ENCODE peak calls at places on chromosome X, in six cellular contexts. One of them, this sample, is unnamed.

GRCh38 chrX:46599051-46599560 is 25.5 kb downstream of the CHST7 start:
- DNase-seq in H9: no peak
- DNase-seq in mesenchymal stem cell: peak
- DNase-seq in neuronal stem cell: no peak
- DNase-seq in trophoblast cell: no peak
- DNase-seq in H1: no peak
- DNase-seq in this sample: peak

GRCh38 chrX:8815460-8816065 is 14.4 kb upstream of the FAM9A start:
- DNase-seq in H9: no peak
- DNase-seq in mesenchymal stem cell: peak
- DNase-seq in neuronal stem cell: peak
- DNase-seq in trophoblast cell: peak
- DNase-seq in H1: no peak
- DNase-seq in this sample: peak

GRCh38 chrX:45472968-45473367 is 272.3 kb upstream of the DIPK2B start:
- DNase-seq in H9: no peak
- DNase-seq in mesenchymal stem cell: peak
- DNase-seq in neuronal stem cell: no peak
- DNase-seq in trophoblast cell: no peak
- DNase-seq in H1: no peak
- DNase-seq in this sample: peak

GRCh38 chrX:19889582-19890342 is 2.4 kb upstream of the SH3KBP1 start:
- DNase-seq in H9: no peak
- DNase-seq in mesenchymal stem cell: peak
- DNase-seq in neuronal stem cell: no peak
- DNase-seq in trophoblast cell: peak
- DNase-seq in H1: no peak
- DNase-seq in this sample: peak

GRCh38 chrX:16797841-16798240 is 11.6 kb downstream of the TXLNG start:
- DNase-seq in H9: no peak
- DNase-seq in mesenchymal stem cell: no peak
- DNase-seq in neuronal stem cell: no peak
- DNase-seq in trophoblast cell: no peak
- DNase-seq in H1: no peak
- DNase-seq in this sample: no peak

GRCh38 chrX:132022115-132022862 is 813 bp upstream of the STK26 start:
- DNase-seq in H9: no peak
- DNase-seq in mesenchymal stem cell: peak
- DNase-seq in neuronal stem cell: no peak
- DNase-seq in trophoblast cell: peak
- DNase-seq in H1: peak
- DNase-seq in this sample: no peak

GRCh38 chrX:106611682-106612402 is at the start of gene RADX:
- DNase-seq in H9: peak
- DNase-seq in mesenchymal stem cell: peak
- DNase-seq in neuronal stem cell: peak
- DNase-seq in trophoblast cell: peak
- DNase-seq in H1: peak
- DNase-seq in this sample: peak

GRCh38 chrX:50952406-50952805 is 41.9 kb downstream of the BMP15 start:
- DNase-seq in H9: no peak
- DNase-seq in mesenchymal stem cell: no peak
- DNase-seq in neuronal stem cell: no peak
- DNase-seq in trophoblast cell: no peak
- DNase-seq in H1: no peak
- DNase-seq in this sample: no peak

GRCh38 chrX:110310896-110311295 is 7.0 kb downstream of the AMMECR1 start:
- DNase-seq in H9: no peak
- DNase-seq in mesenchymal stem cell: peak
- DNase-seq in neuronal stem cell: no peak
- DNase-seq in trophoblast cell: no peak
- DNase-seq in H1: no peak
- DNase-seq in this sample: no peak

GRCh38 chrX:4675686-4676300 is 962.3 kb upstream of the PRKX start:
- DNase-seq in H9: no peak
- DNase-seq in mesenchymal stem cell: no peak
- DNase-seq in neuronal stem cell: no peak
- DNase-seq in trophoblast cell: no peak
- DNase-seq in H1: no peak
- DNase-seq in this sample: no peak

GRCh38 chrX:19810809-19811208 is 76.6 kb downstream of the SH3KBP1 start:
- DNase-seq in H9: no peak
- DNase-seq in mesenchymal stem cell: peak
- DNase-seq in neuronal stem cell: no peak
- DNase-seq in trophoblast cell: peak
- DNase-seq in H1: no peak
- DNase-seq in this sample: peak

GRCh38 chrX:107029752-107030151 is 29.7 kb upstream of the MORC4 start:
- DNase-seq in H9: no peak
- DNase-seq in mesenchymal stem cell: no peak
- DNase-seq in neuronal stem cell: no peak
- DNase-seq in trophoblast cell: no peak
- DNase-seq in H1: no peak
- DNase-seq in this sample: no peak

GRCh38 chrX:19063030-19063429 is 59.2 kb downstream of the ADGRG2 start:
- DNase-seq in H9: no peak
- DNase-seq in mesenchymal stem cell: peak
- DNase-seq in neuronal stem cell: no peak
- DNase-seq in trophoblast cell: no peak
- DNase-seq in H1: no peak
- DNase-seq in this sample: peak

GRCh38 chrX:727738-728621 is 97.4 kb downstream of the SHOX start:
- DNase-seq in H9: peak
- DNase-seq in mesenchymal stem cell: no peak
- DNase-seq in neuronal stem cell: peak
- DNase-seq in trophoblast cell: no peak
- DNase-seq in H1: peak
- DNase-seq in this sample: no peak

GRCh38 chrX:40784516-40785151 is 49.3 kb upstream of the MED14 start:
- DNase-seq in H9: no peak
- DNase-seq in mesenchymal stem cell: peak
- DNase-seq in neuronal stem cell: no peak
- DNase-seq in trophoblast cell: no peak
- DNase-seq in H1: no peak
- DNase-seq in this sample: peak

GRCh38 chrX:41870719-41871151 is 52.6 kb downstream of the CASK start:
- DNase-seq in H9: no peak
- DNase-seq in mesenchymal stem cell: no peak
- DNase-seq in neuronal stem cell: no peak
- DNase-seq in trophoblast cell: no peak
- DNase-seq in H1: no peak
- DNase-seq in this sample: no peak

GRCh38 chrX:85024044-85024443 is 20.4 kb downstream of the APOOL start:
- DNase-seq in H9: no peak
- DNase-seq in mesenchymal stem cell: no peak
- DNase-seq in neuronal stem cell: no peak
- DNase-seq in trophoblast cell: no peak
- DNase-seq in H1: no peak
- DNase-seq in this sample: peak

GRCh38 chrX:107752037-107752436 is 23.6 kb downstream of the TSC22D3 start:
- DNase-seq in H9: no peak
- DNase-seq in mesenchymal stem cell: no peak
- DNase-seq in neuronal stem cell: no peak
- DNase-seq in trophoblast cell: no peak
- DNase-seq in H1: no peak
- DNase-seq in this sample: no peak

GRCh38 chrX:22081475-22082092 is 49.5 kb downstream of the PHEX start:
- DNase-seq in H9: peak
- DNase-seq in mesenchymal stem cell: peak
- DNase-seq in neuronal stem cell: peak
- DNase-seq in trophoblast cell: peak
- DNase-seq in H1: peak
- DNase-seq in this sample: peak

GRCh38 chrX:131987252-131987651 is 35.9 kb upstream of the STK26 start:
- DNase-seq in H9: no peak
- DNase-seq in mesenchymal stem cell: no peak
- DNase-seq in neuronal stem cell: no peak
- DNase-seq in trophoblast cell: peak
- DNase-seq in H1: no peak
- DNase-seq in this sample: no peak

GRCh38 chrX:9501362-9501761 is 36.5 kb downstream of the TBL1X start:
- DNase-seq in H9: peak
- DNase-seq in mesenchymal stem cell: no peak
- DNase-seq in neuronal stem cell: no peak
- DNase-seq in trophoblast cell: no peak
- DNase-seq in H1: no peak
- DNase-seq in this sample: no peak

GRCh38 chrX:78384486-78384885 is 57.1 kb upstream of the CYSLTR1 start:
- DNase-seq in H9: no peak
- DNase-seq in mesenchymal stem cell: no peak
- DNase-seq in neuronal stem cell: no peak
- DNase-seq in trophoblast cell: no peak
- DNase-seq in H1: no peak
- DNase-seq in this sample: no peak

GRCh38 chrX:23952984-23953907 is 45.4 kb downstream of the CXorf58 start:
- DNase-seq in H9: peak
- DNase-seq in mesenchymal stem cell: no peak
- DNase-seq in neuronal stem cell: no peak
- DNase-seq in trophoblast cell: peak
- DNase-seq in H1: no peak
- DNase-seq in this sample: no peak

GRCh38 chrX:4638036-4638435 is 924.6 kb upstream of the PRKX start:
- DNase-seq in H9: no peak
- DNase-seq in mesenchymal stem cell: no peak
- DNase-seq in neuronal stem cell: no peak
- DNase-seq in trophoblast cell: no peak
- DNase-seq in H1: no peak
- DNase-seq in this sample: no peak

GRCh38 chrX:74535211-74535621 is 79.2 kb downstream of the RLIM start:
- DNase-seq in H9: peak
- DNase-seq in mesenchymal stem cell: peak
- DNase-seq in neuronal stem cell: no peak
- DNase-seq in trophoblast cell: peak
- DNase-seq in H1: no peak
- DNase-seq in this sample: peak

GRCh38 chrX:82816572-82816971 is 691.5 kb upstream of the POU3F4 start:
- DNase-seq in H9: no peak
- DNase-seq in mesenchymal stem cell: no peak
- DNase-seq in neuronal stem cell: no peak
- DNase-seq in trophoblast cell: peak
- DNase-seq in H1: no peak
- DNase-seq in this sample: no peak

GRCh38 chrX:10197597-10198210 is 40.9 kb downstream of the CLCN4 start:
- DNase-seq in H9: no peak
- DNase-seq in mesenchymal stem cell: peak
- DNase-seq in neuronal stem cell: no peak
- DNase-seq in trophoblast cell: peak
- DNase-seq in H1: no peak
- DNase-seq in this sample: no peak

GRCh38 chrX:154384284-154384892 is 5.3 kb downstream of the EMD start:
- DNase-seq in H9: no peak
- DNase-seq in mesenchymal stem cell: peak
- DNase-seq in neuronal stem cell: no peak
- DNase-seq in trophoblast cell: no peak
- DNase-seq in H1: no peak
- DNase-seq in this sample: no peak

GRCh38 chrX:30659421-30659820 is 6.2 kb downstream of the GK start:
- DNase-seq in H9: no peak
- DNase-seq in mesenchymal stem cell: peak
- DNase-seq in neuronal stem cell: no peak
- DNase-seq in trophoblast cell: peak
- DNase-seq in H1: no peak
- DNase-seq in this sample: peak

DNA sequence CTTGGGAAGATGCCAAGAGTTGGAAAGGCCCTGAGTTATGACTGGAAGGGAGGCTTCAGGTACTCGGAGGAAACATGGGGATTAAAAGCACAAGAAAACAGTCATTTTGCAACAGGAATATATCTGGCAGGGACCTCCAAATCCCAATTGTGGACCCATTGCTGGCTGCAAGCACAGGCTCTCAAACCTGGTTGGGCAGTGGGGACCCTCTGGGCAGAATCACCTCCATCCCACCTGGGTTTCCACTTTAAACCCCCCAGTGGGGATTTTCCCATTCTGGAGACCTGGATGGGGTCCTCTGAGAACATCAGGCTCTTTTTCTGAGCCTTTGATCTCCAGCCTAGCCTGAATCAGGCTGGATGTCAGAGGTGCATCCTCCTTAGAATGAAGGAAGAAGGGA is 177.8 kb downstream of the ASMT start:
- DNase-seq in H9: no peak
- DNase-seq in mesenchymal stem cell: no peak
- DNase-seq in neuronal stem cell: no peak
- DNase-seq in trophoblast cell: no peak
- DNase-seq in H1: no peak
- DNase-seq in this sample: no peak
- H3K14ac ChIP-seq in H9: no peak
- H3K14ac ChIP-seq in mesenchymal stem cell: no peak
- H3K14ac ChIP-seq in neuronal stem cell: no peak
- H3K14ac ChIP-seq in trophoblast cell: no peak
- H3K14ac ChIP-seq in H1: no peak
- H3K14ac ChIP-seq in this sample: no peak

GRCh38 chrX:53606456-53606855 is 80.1 kb downstream of the HUWE1 start:
- DNase-seq in H9: no peak
- DNase-seq in mesenchymal stem cell: no peak
- DNase-seq in neuronal stem cell: no peak
- DNase-seq in trophoblast cell: no peak
- DNase-seq in H1: no peak
- DNase-seq in this sample: no peak
- H2AK5ac ChIP-seq in H9: no peak
- H2AK5ac ChIP-seq in mesenchymal stem cell: no peak
- H2AK5ac ChIP-seq in neuronal stem cell: no peak
- H2AK5ac ChIP-seq in trophoblast cell: no peak
- H2AK5ac ChIP-seq in H1: no peak
- H2AK5ac ChIP-seq in this sample: no peak

DNA sequence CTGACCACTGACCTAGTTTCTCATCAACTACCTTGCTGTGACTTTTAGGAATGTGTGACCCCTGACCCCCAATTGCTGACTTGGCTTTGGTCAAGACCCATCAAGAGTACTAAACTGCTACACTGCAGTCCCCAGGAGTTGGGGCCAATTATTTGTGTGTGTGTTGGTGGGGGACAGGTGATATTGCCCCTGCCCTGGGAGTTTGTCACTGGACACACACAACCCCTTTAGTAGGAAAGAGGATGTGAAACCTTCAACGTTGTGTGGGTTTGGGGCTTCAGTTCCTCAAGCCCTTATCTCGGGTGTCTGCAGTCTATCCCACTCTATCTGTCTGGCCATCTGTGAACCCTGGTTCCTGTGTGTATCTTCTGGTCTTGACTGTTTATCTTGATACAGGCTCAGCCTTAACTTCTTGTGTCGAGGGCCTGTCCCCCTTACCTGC is 6.5 kb downstream of the SASH3 start:
- DNase-seq in H9: no peak
- DNase-seq in mesenchymal stem cell: no peak
- DNase-seq in neuronal stem cell: no peak
- DNase-seq in trophoblast cell: no peak
- DNase-seq in H1: no peak
- DNase-seq in this sample: no peak
- H3K14ac ChIP-seq in H9: no peak
- H3K14ac ChIP-seq in mesenchymal stem cell: no peak
- H3K14ac ChIP-seq in neuronal stem cell: no peak
- H3K14ac ChIP-seq in trophoblast cell: no peak
- H3K14ac ChIP-seq in H1: no peak
- H3K14ac ChIP-seq in this sample: no peak

DNA sequence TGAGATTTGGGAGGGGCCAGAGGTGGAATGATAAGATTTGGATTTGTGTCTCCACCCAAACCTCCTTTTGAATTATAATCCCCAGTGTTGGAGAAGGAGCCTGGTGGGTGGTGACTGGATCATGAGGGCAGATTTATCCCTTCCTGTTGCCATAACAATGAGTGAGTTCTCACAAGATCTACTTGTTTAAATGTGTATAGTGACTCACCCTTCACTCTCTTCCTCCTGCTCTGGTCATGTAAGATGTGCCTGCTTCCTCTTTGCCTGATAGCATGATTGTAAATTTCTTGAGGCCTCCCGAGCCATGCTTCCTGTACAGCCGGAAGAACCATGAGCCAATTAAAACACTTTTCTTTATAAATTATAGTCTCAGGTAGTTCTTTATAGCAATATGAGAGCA is 348.6 kb downstream of the AR start:
- DNase-seq in H9: no peak
- DNase-seq in mesenchymal stem cell: no peak
- DNase-seq in neuronal stem cell: no peak
- DNase-seq in trophoblast cell: no peak
- DNase-seq in H1: no peak
- DNase-seq in this sample: no peak
- H2AK5ac ChIP-seq in H9: no peak
- H2AK5ac ChIP-seq in mesenchymal stem cell: no peak
- H2AK5ac ChIP-seq in neuronal stem cell: no peak
- H2AK5ac ChIP-seq in trophoblast cell: no peak
- H2AK5ac ChIP-seq in H1: no peak
- H2AK5ac ChIP-seq in this sample: no peak

This sample was measured in IMR-90.